ENCODE peak calls at places on chromosomes 7 and 10, in ten cellular contexts. One of them, this sample, is unnamed. For H3K9me3, the result is how much of the 10 kb centered on the place peaks cover.

GRCh38 chr10:44378626-44379025 is 6.3 kb downstream of the CXCL12 start:
- DNase-seq in PC-9: no peak
- DNase-seq in A673: no peak
- DNase-seq in naive thymus-derived CD4-positive, alpha-beta T cell: no peak
- DNase-seq in testis: no peak
- DNase-seq in DND-41: no peak
- DNase-seq in right lobe of liver: no peak
- DNase-seq in SK-N-SH: no peak
- DNase-seq in PC-3: no peak
- DNase-seq in HCT116: no peak
- DNase-seq in this sample: no peak

GRCh38 chr7:87213801-87214200 is 5.7 kb downstream of the TMEM243 start:
- DNase-seq in A673: peak
- DNase-seq in testis: no peak
- DNase-seq in right lobe of liver: no peak
- DNase-seq in naive thymus-derived CD4-positive, alpha-beta T cell: no peak
- DNase-seq in HCT116: no peak
- DNase-seq in PC-3: no peak
- DNase-seq in PC-9: no peak
- DNase-seq in DND-41: no peak
- DNase-seq in SK-N-SH: no peak
- DNase-seq in this sample: no peak

GRCh38 chr7:10022957-10023356 is 950.7 kb upstream of the PHF14 start:
- DNase-seq in testis: peak
- DNase-seq in HCT116: peak
- DNase-seq in SK-N-SH: peak
- DNase-seq in DND-41: no peak
- DNase-seq in right lobe of liver: no peak
- DNase-seq in PC-9: peak
- DNase-seq in A673: peak
- DNase-seq in PC-3: peak
- DNase-seq in naive thymus-derived CD4-positive, alpha-beta T cell: no peak
- DNase-seq in this sample: no peak

GRCh38 chr7:142566291-142566690 is 183.0 kb upstream of the PRSS1 start:
- DNase-seq in testis: no peak
- DNase-seq in right lobe of liver: no peak
- DNase-seq in DND-41: no peak
- DNase-seq in PC-9: no peak
- DNase-seq in HCT116: no peak
- DNase-seq in A673: no peak
- DNase-seq in SK-N-SH: no peak
- DNase-seq in naive thymus-derived CD4-positive, alpha-beta T cell: no peak
- DNase-seq in PC-3: no peak
- DNase-seq in this sample: no peak

GRCh38 chr10:76902949-76903348 is 734.7 kb downstream of the KCNMA1 start:
- DNase-seq in naive thymus-derived CD4-positive, alpha-beta T cell: no peak
- DNase-seq in testis: peak
- DNase-seq in PC-3: peak
- DNase-seq in HCT116: peak
- DNase-seq in PC-9: no peak
- DNase-seq in DND-41: peak
- DNase-seq in A673: peak
- DNase-seq in SK-N-SH: peak
- DNase-seq in right lobe of liver: no peak
- DNase-seq in this sample: no peak

GRCh38 chr10:119655566-119656001 is 4.4 kb downstream of the BAG3 start:
- DNase-seq in right lobe of liver: no peak
- DNase-seq in PC-9: peak
- DNase-seq in HCT116: no peak
- DNase-seq in testis: peak
- DNase-seq in SK-N-SH: peak
- DNase-seq in PC-3: peak
- DNase-seq in DND-41: no peak
- DNase-seq in naive thymus-derived CD4-positive, alpha-beta T cell: peak
- DNase-seq in A673: peak
- DNase-seq in this sample: peak

GRCh38 chr7:39952791-39953190 is 2.7 kb downstream of the CDK13 start:
- DNase-seq in testis: no peak
- DNase-seq in PC-9: no peak
- DNase-seq in A673: no peak
- DNase-seq in SK-N-SH: no peak
- DNase-seq in naive thymus-derived CD4-positive, alpha-beta T cell: no peak
- DNase-seq in HCT116: no peak
- DNase-seq in PC-3: peak
- DNase-seq in right lobe of liver: no peak
- DNase-seq in DND-41: no peak
- DNase-seq in this sample: no peak

GRCh38 chr10:15189133-15189881 is 20.8 kb upstream of the NMT2 start:
- DNase-seq in DND-41: no peak
- DNase-seq in testis: no peak
- DNase-seq in A673: no peak
- DNase-seq in PC-3: no peak
- DNase-seq in naive thymus-derived CD4-positive, alpha-beta T cell: no peak
- DNase-seq in right lobe of liver: no peak
- DNase-seq in SK-N-SH: no peak
- DNase-seq in HCT116: no peak
- DNase-seq in PC-9: no peak
- DNase-seq in this sample: no peak

GRCh38 chr7:73718905-73719805 is at the start of gene STX1A:
- DNase-seq in A673: peak
- DNase-seq in naive thymus-derived CD4-positive, alpha-beta T cell: peak
- DNase-seq in DND-41: no peak
- DNase-seq in testis: peak
- DNase-seq in PC-9: no peak
- DNase-seq in right lobe of liver: peak
- DNase-seq in SK-N-SH: peak
- DNase-seq in HCT116: no peak
- DNase-seq in PC-3: peak
- DNase-seq in this sample: peak

GRCh38 chr10:95263864-95264226 is 27.0 kb downstream of the PDLIM1 start:
- DNase-seq in naive thymus-derived CD4-positive, alpha-beta T cell: no peak
- DNase-seq in testis: no peak
- DNase-seq in A673: no peak
- DNase-seq in right lobe of liver: no peak
- DNase-seq in PC-9: no peak
- DNase-seq in SK-N-SH: no peak
- DNase-seq in PC-3: no peak
- DNase-seq in HCT116: no peak
- DNase-seq in DND-41: no peak
- DNase-seq in this sample: no peak

GRCh38 chr10:110373059-110373458 is 68.3 kb upstream of the SMNDC1 start:
- DNase-seq in A673: no peak
- DNase-seq in PC-3: no peak
- DNase-seq in HCT116: no peak
- DNase-seq in right lobe of liver: no peak
- DNase-seq in DND-41: no peak
- DNase-seq in PC-9: no peak
- DNase-seq in testis: no peak
- DNase-seq in SK-N-SH: no peak
- DNase-seq in naive thymus-derived CD4-positive, alpha-beta T cell: no peak
- DNase-seq in this sample: no peak

GRCh38 chr7:30162622-30163124 is 27.9 kb downstream of the MTURN start:
- DNase-seq in SK-N-SH: no peak
- DNase-seq in HCT116: no peak
- DNase-seq in PC-9: peak
- DNase-seq in naive thymus-derived CD4-positive, alpha-beta T cell: peak
- DNase-seq in right lobe of liver: no peak
- DNase-seq in PC-3: peak
- DNase-seq in testis: no peak
- DNase-seq in A673: no peak
- DNase-seq in DND-41: no peak
- DNase-seq in this sample: no peak

GRCh38 chr7:82382276-82382675 is 61.3 kb downstream of the CACNA2D1 start:
- DNase-seq in naive thymus-derived CD4-positive, alpha-beta T cell: no peak
- DNase-seq in PC-3: no peak
- DNase-seq in PC-9: no peak
- DNase-seq in right lobe of liver: no peak
- DNase-seq in testis: no peak
- DNase-seq in HCT116: no peak
- DNase-seq in DND-41: no peak
- DNase-seq in SK-N-SH: no peak
- DNase-seq in A673: no peak
- DNase-seq in this sample: no peak

GRCh38 chr7:82389847-82390246 is 53.7 kb downstream of the CACNA2D1 start:
- DNase-seq in PC-9: no peak
- DNase-seq in A673: peak
- DNase-seq in SK-N-SH: no peak
- DNase-seq in naive thymus-derived CD4-positive, alpha-beta T cell: no peak
- DNase-seq in DND-41: no peak
- DNase-seq in right lobe of liver: no peak
- DNase-seq in testis: no peak
- DNase-seq in HCT116: no peak
- DNase-seq in PC-3: no peak
- DNase-seq in this sample: no peak

GRCh38 chr7:82384779-82385178 is 58.8 kb downstream of the CACNA2D1 start:
- DNase-seq in PC-3: no peak
- DNase-seq in HCT116: no peak
- DNase-seq in right lobe of liver: no peak
- DNase-seq in DND-41: no peak
- DNase-seq in naive thymus-derived CD4-positive, alpha-beta T cell: no peak
- DNase-seq in A673: peak
- DNase-seq in testis: no peak
- DNase-seq in PC-9: no peak
- DNase-seq in SK-N-SH: no peak
- DNase-seq in this sample: no peak

GRCh38 chr7:82388138-82388537 is 55.4 kb downstream of the CACNA2D1 start:
- DNase-seq in SK-N-SH: peak
- DNase-seq in PC-9: no peak
- DNase-seq in DND-41: no peak
- DNase-seq in PC-3: no peak
- DNase-seq in testis: no peak
- DNase-seq in right lobe of liver: no peak
- DNase-seq in naive thymus-derived CD4-positive, alpha-beta T cell: no peak
- DNase-seq in A673: no peak
- DNase-seq in HCT116: no peak
- DNase-seq in this sample: no peak

GRCh38 chr7:82384051-82384464 is 59.5 kb downstream of the CACNA2D1 start:
- DNase-seq in A673: no peak
- DNase-seq in naive thymus-derived CD4-positive, alpha-beta T cell: no peak
- DNase-seq in DND-41: no peak
- DNase-seq in PC-9: no peak
- DNase-seq in HCT116: no peak
- DNase-seq in testis: no peak
- DNase-seq in right lobe of liver: no peak
- DNase-seq in PC-3: no peak
- DNase-seq in SK-N-SH: no peak
- DNase-seq in this sample: no peak
- H3K4me3 ChIP-seq in A673: no peak
- H3K4me3 ChIP-seq in naive thymus-derived CD4-positive, alpha-beta T cell: no peak
- H3K4me3 ChIP-seq in DND-41: no peak
- H3K4me3 ChIP-seq in PC-9: no peak
- H3K4me3 ChIP-seq in HCT116: no peak
- H3K4me3 ChIP-seq in testis: no peak
- H3K4me3 ChIP-seq in right lobe of liver: no peak
- H3K4me3 ChIP-seq in PC-3: no peak
- H3K4me3 ChIP-seq in SK-N-SH: no peak
- H3K4me3 ChIP-seq in this sample: no peak

GRCh38 chr10:24341897-24342296 is 133.0 kb downstream of the KIAA1217 start:
- DNase-seq in PC-3: no peak
- DNase-seq in A673: no peak
- DNase-seq in DND-41: no peak
- DNase-seq in SK-N-SH: no peak
- DNase-seq in testis: no peak
- DNase-seq in HCT116: no peak
- DNase-seq in right lobe of liver: no peak
- DNase-seq in PC-9: no peak
- DNase-seq in naive thymus-derived CD4-positive, alpha-beta T cell: no peak
- DNase-seq in this sample: no peak
- H3K27ac ChIP-seq in PC-3: no peak
- H3K27ac ChIP-seq in A673: peak
- H3K27ac ChIP-seq in DND-41: peak
- H3K27ac ChIP-seq in SK-N-SH: no peak
- H3K27ac ChIP-seq in testis: no peak
- H3K27ac ChIP-seq in HCT116: no peak
- H3K27ac ChIP-seq in right lobe of liver: no peak
- H3K27ac ChIP-seq in PC-9: no peak
- H3K27ac ChIP-seq in naive thymus-derived CD4-positive, alpha-beta T cell: no peak
- H3K27ac ChIP-seq in this sample: no peak

DNA sequence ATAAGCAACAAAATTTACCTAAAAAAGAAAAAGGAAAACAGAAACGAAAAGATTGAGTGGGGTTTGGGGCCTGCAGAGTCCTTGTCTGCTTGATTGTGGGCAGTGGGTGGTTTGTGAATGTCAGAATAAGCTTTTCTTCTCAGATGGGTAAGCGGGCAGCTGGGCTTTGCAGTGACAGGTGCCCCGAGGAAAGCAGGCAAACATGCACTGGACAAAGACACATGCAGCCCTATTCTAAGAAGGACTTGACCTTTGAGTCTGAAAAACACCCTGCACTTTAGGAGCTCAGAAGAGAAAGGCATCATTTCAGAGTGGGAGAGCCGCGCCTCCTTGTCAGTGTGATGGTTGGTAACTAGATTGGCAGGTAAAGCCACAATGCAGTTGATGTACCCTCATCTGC is 562.7 kb downstream of the PTPRN2 start:
- DNase-seq in right lobe of liver: no peak
- DNase-seq in A673: no peak
- DNase-seq in naive thymus-derived CD4-positive, alpha-beta T cell: no peak
- DNase-seq in SK-N-SH: no peak
- DNase-seq in testis: no peak
- DNase-seq in PC-9: no peak
- DNase-seq in PC-3: no peak
- DNase-seq in DND-41: no peak
- DNase-seq in HCT116: no peak
- DNase-seq in this sample: no peak
- H3K9me3 ChIP-seq in right lobe of liver: under half
- H3K9me3 ChIP-seq in A673: under half
- H3K9me3 ChIP-seq in naive thymus-derived CD4-positive, alpha-beta T cell: under half
- H3K9me3 ChIP-seq in SK-N-SH: under half
- H3K9me3 ChIP-seq in testis: under half
- H3K9me3 ChIP-seq in PC-9: under half
- H3K9me3 ChIP-seq in PC-3: under half
- H3K9me3 ChIP-seq in DND-41: under half
- H3K9me3 ChIP-seq in HCT116: under half
- H3K9me3 ChIP-seq in this sample: under half

DNA sequence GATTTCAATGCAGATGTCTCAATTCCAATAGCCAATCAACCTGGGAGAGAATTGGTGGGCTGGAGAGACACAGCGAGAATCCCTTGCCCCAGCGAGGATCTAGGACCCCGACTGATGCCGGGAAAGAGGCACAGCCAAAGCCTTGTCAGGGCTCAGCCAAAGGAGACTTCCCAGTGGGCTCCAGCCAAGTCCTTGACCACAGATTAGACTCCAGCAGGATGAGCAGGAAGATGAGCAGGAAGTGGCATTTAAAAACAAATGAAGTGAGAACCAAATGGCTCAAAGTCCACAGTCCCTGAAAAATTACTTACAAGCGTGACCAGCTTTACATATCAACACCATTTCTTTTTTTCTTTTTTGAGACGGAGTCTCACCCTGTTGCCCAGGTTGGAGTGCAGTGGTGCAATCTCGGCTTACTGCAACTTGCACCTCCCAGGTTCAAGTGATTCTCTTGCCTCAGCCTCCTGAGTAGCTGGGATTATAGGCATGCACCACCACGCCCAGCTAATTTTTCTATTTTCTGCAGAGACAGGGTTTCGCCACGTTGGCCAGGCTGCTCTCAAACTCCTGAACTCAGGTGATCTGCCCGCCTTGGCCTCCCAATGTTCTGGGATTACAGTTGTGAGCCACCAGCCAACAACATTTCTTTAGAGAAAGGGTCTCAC is 40.2 kb downstream of the CTBP2 start:
- DNase-seq in A673: no peak
- DNase-seq in right lobe of liver: no peak
- DNase-seq in testis: no peak
- DNase-seq in PC-9: no peak
- DNase-seq in DND-41: no peak
- DNase-seq in SK-N-SH: no peak
- DNase-seq in HCT116: no peak
- DNase-seq in PC-3: no peak
- DNase-seq in naive thymus-derived CD4-positive, alpha-beta T cell: no peak
- DNase-seq in this sample: no peak
- H3K4me3 ChIP-seq in A673: no peak
- H3K4me3 ChIP-seq in right lobe of liver: no peak
- H3K4me3 ChIP-seq in testis: no peak
- H3K4me3 ChIP-seq in PC-9: no peak
- H3K4me3 ChIP-seq in DND-41: no peak
- H3K4me3 ChIP-seq in SK-N-SH: no peak
- H3K4me3 ChIP-seq in HCT116: no peak
- H3K4me3 ChIP-seq in PC-3: no peak
- H3K4me3 ChIP-seq in naive thymus-derived CD4-positive, alpha-beta T cell: no peak
- H3K4me3 ChIP-seq in this sample: no peak

This sample was measured in CD4-positive, CD25-positive, alpha-beta regulatory T cell.